ENCODE peak calls at places on chromosome 5, in four cellular contexts. Q, I, P and L are unnamed samples.

GRCh38 chr5:175745212-175745611 is 87.3 kb downstream of the HRH2 start:
- DNase-seq in Q (peak; percentile 50), I (no peak), P (no peak), L (peak; percentile 54)

GRCh38 chr5:103929310-103930003 is 366.9 kb upstream of the NUDT12 start:
- DNase-seq in Q (no peak), I (no peak), P (no peak), L (no peak)

GRCh38 chr5:106797996-106798395 is 872.7 kb downstream of the EFNA5 start:
- DNase-seq in Q (no peak), I (no peak), P (no peak), L (no peak)

GRCh38 chr5:175131432-175131831 is 312.6 kb downstream of the DRD1 start:
- DNase-seq in Q (no peak), I (no peak), P (no peak), L (no peak)

GRCh38 chr5:17359451-17359965 is 138.5 kb upstream of the TAF11L2 start:
- DNase-seq in Q (no peak), I (no peak), P (no peak), L (no peak)

GRCh38 chr5:171444582-171444981 is 25.1 kb downstream of the FGF18 start:
- DNase-seq in Q (no peak), I (no peak), P (no peak), L (no peak)

GRCh38 chr5:52943285-52943684 is 45.9 kb upstream of the ITGA2 start:
- DNase-seq in Q (peak; percentile 6), I (no peak), P (no peak), L (peak; percentile 21)

GRCh38 chr5:89279458-89280036 is 396.6 kb upstream of the MEF2C start:
- DNase-seq in Q (no peak), I (peak; percentile 31), P (peak; percentile 67), L (no peak)

GRCh38 chr5:140554454-140554853 is 2.8 kb downstream of the SRA1 start:
- DNase-seq in Q (no peak), I (no peak), P (peak; percentile 53), L (no peak)

GRCh38 chr5:150763023-150763793 is 4.4 kb upstream of the DCTN4 start:
- DNase-seq in Q (peak; percentile 80), I (no peak), P (peak; percentile 96), L (peak; percentile 19)

GRCh38 chr5:61304611-61305369 is 27.3 kb upstream of the ZSWIM6 start:
- DNase-seq in Q (peak; percentile 54), I (no peak), P (no peak), L (peak; percentile 98)
- TF ChIP-seq EP300 in Q (no peak), I (no peak), P (no peak), L (peak; percentile 21)

DNA sequence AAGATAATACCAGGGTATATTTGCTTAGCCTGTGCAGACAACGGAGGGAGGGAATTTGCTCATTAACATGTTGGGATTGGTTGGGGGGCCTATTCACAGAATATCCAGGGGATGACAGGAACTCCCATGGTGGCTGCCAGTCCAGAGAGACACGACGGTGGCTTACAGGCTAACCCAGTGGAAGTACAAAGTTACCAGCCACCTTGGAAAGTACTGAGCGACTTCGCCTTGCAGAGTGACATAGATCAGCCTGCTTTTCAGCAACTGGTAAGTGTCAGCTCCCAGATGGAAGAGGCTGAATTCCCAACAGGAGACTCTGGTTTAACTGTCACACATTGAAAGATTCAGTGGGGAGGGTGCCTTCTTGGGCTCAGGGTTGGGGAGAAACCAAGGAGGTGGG is 7.9 kb downstream of the ISL1 start:
- DNase-seq in Q (no peak), I (no peak), P (no peak), L (no peak)
- TF ChIP-seq MYC in Q (no peak), I (no peak), P (no peak), L (no peak)

DNA sequence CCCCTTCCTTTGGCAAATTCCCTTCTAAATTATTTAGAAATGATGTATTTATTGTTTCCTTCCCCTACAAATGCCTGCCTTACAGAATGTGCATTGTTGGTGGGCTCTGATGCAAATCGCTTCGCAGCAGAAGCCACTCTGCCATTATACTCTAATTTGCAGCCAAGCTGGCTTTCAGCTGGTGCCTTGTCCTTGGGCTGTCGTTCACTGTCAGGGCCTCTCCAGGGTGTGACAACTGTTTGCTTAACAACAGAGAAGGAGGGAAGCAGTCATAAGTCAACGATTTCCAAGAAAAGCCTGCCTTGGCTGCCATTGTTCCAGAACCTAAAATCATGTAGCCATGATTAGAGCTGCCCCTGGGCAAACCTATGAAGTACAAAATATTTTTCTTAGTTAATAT is 260.1 kb upstream of the RGMB start:
- DNase-seq in Q (no peak), I (no peak), P (no peak), L (no peak)
- TF ChIP-seq EP300 in Q (no peak), I (no peak), P (no peak), L (no peak)

DNA sequence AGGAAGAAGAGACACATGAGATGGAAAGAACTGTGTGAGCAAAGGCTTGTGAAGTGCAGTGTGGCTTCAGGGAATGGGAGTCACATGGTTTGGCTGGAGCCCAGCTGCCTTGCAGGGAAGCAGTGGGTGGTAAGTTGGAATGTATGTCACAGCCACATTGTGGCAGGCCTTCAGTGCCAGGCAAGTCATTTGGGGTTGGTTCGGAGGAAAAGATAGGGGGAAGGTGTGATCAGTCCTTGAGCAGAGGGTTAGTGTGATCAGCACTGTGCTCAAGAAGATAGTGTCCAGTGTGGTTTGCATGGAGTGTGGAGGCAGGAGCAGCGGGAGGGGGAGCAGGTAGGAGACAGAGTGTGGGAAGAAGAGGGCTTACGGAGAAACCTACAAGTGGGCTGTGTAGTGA is 46.4 kb downstream of the ARHGAP26 start:
- DNase-seq in Q (no peak), I (no peak), P (no peak), L (no peak)
- TF ChIP-seq MYC in Q (no peak), I (no peak), P (no peak), L (no peak)

GRCh38 chr5:68817696-68818695 is 275.8 kb upstream of the SLC30A5 start:
- DNase-seq in Q (no peak), I (no peak), P (no peak), L (no peak)
- TF ChIP-seq EP300 in Q (no peak), I (no peak), P (no peak), L (no peak)

GRCh38 chr5:78501411-78502338 is 141.3 kb downstream of the SCAMP1 start:
- DNase-seq in Q (no peak), I (no peak), P (no peak), L (no peak)
- TF ChIP-seq MYC in Q (no peak), I (no peak), P (no peak), L (no peak)

DNA sequence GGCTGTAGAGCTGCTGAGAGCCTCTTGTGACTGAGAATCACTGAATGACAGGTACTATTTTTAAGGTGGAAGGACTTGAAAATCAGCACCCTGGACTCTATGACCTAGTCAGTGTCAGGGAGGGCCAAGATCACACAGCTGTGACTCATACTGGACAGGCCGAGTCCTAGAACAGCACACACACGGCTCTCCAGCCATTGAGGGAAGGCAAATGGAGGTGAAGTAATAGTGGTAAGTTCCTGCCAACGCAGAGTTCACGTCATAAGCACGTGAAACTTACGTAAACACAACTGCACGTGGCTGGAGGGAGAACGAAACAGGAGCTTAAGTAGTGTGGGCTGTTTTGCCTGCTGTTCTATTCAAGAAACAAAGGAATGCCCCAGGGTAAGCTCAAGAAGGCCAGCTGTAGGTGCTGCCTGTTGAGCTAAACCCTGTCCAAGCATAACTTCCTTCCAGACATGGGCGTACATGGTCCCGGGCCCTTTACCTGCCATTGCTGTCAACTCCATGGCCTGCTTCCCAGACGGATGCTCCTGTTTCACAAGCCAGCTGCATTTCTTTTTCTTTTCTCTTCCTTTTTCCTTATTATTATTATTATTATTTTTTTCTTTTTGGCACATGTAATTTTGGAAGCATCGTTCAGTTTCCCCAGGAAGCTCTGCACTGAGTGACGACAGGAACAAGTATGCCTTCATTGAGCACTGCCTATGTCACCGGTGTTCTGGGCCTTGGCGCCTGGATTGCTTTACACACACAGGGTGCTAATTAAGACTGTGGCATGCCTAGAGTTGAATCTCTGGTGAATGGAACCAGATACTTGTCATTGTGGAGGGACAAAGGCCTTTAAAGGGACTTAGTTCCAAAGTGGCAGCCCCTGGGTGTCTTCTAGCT is 10.2 kb upstream of the LCP2 start:
- DNase-seq in Q (no peak), I (no peak), P (peak; percentile 83), L (peak; percentile 36)
- TF ChIP-seq EP300 in Q (no peak), I (no peak), P (peak; percentile 43), L (no peak)

GRCh38 chr5:95641803-95642220 is 4.8 kb upstream of the RFESD start:
- DNase-seq in Q (peak; percentile 77), I (no peak), P (peak; percentile 29), L (no peak)

GRCh38 chr5:95646569-95647330 is at the start of gene RFESD:
- DNase-seq in Q (peak; percentile 96), I (peak; percentile 83), P (peak; percentile 99), L (peak; percentile 99)

GRCh38 chr5:95643152-95643551 is 3.4 kb upstream of the RFESD start:
- DNase-seq in Q (no peak), I (no peak), P (no peak), L (no peak)

GRCh38 chr5:95647331-95647659 is 718 bp downstream of the RFESD start:
- DNase-seq in Q (no peak), I (no peak), P (no peak), L (no peak)

DNA sequence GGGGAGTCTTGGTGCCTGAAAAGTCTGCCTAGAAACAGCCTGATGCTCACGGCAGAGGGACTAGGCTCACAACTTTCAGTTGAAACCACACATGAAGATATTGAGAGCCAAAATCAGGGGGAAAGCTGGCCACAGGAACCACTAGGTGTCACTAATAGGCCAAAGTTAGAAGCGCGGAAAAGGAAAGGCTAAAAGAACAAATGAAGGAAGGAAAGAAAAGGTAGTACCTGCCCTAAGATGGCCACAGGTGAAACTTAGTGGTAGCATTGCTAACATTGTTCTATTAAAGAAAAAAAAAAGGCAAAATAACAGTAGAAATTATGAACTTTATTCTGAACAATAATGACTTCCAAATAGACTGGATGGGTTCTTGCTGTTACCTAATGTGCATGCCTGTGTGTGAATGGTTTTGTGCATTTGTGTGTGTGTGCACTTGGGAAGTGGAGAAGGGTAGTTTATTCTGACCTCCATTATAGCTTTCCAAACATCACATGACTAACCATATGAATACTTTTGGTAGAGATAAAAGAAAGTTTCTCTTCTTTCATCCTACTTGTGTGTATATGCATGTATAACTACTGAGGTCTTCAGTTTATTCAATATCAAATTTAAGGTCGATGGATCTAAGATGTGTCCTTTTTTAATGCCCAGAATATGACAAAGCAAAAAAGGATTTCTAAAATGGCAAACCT is 2.1 kb upstream of the RFESD start:
- DNase-seq in Q (peak; percentile 45), I (peak; percentile 56), P (peak; percentile 81), L (peak; percentile 68)
- TF ChIP-seq MYC in Q (no peak), I (no peak), P (no peak), L (no peak)

GRCh38 chr5:76831108-76831447 is 12.2 kb downstream of the F2RL1 start:
- DNase-seq in Q (no peak), I (peak; percentile 27), P (no peak), L (no peak)
- TF ChIP-seq EP300 in Q (no peak), I (peak; percentile 67), P (no peak), L (no peak)

GRCh38 chr5:149586708-149587318 is 5.5 kb downstream of the ARHGEF37 start:
- DNase-seq in Q (no peak), I (no peak), P (no peak), L (no peak)
- TF ChIP-seq MYC in Q (no peak), I (no peak), P (no peak), L (no peak)